ENCODE peak calls at places on chromosomes 5 and 9, in five cellular contexts. D is Peyer's patch; P is cardiac fibroblast; L is CD8-positive, alpha-beta T cell; Z is cardiac muscle cell. M is an unnamed sample.

GRCh38 chr5:19001527-19001926 is 986.5 kb downstream of the CDH18 start:
- DNase-seq in D (no peak), L (no peak), P (no peak), Z (no peak), M (no peak)

GRCh38 chr5:162593881-162594280 is 526.3 kb downstream of the GABRG2 start:
- DNase-seq in D (no peak), Z (no peak), P (no peak), L (no peak), M (no peak)

GRCh38 chr5:150278046-150278760 is 11.4 kb downstream of the CAMK2A start:
- DNase-seq in Z (no peak), D (no peak), L (no peak), P (peak), M (no peak)

GRCh38 chr9:98702835-98703385 is 5.8 kb downstream of the GABBR2 start:
- DNase-seq in D (no peak), P (no peak), Z (no peak), L (no peak), M (no peak)

GRCh38 chr5:90055831-90056328 is 353.7 kb downstream of the CETN3 start:
- DNase-seq in L (no peak), P (peak), D (no peak), Z (no peak), M (no peak)

GRCh38 chr9:12882430-12882829 is 107.6 kb downstream of the LURAP1L start:
- DNase-seq in D (no peak), Z (no peak), P (peak), L (no peak), M (no peak)

GRCh38 chr9:15220658-15221310 is 86.2 kb downstream of the TTC39B start:
- DNase-seq in D (no peak), L (no peak), P (no peak), Z (no peak), M (no peak)

GRCh38 chr9:98121096-98121495 is 2.1 kb upstream of the TRIM14 start:
- DNase-seq in L (no peak), Z (no peak), D (no peak), P (peak), M (no peak)

GRCh38 chr5:178489281-178489976 is 100.8 kb downstream of the COL23A1 start:
- DNase-seq in P (no peak), D (no peak), Z (no peak), L (no peak), M (no peak)

GRCh38 chr5:149544199-149544472 is 7.1 kb downstream of the CSNK1A1 start:
- DNase-seq in D (no peak), P (no peak), L (no peak), Z (no peak), M (no peak)

GRCh38 chr5:38757451-38758245 is 88.2 kb upstream of the OSMR start:
- DNase-seq in L (no peak), D (no peak), P (peak), Z (no peak), M (no peak)

GRCh38 chr5:180813418-180813817 is 10.8 kb upstream of the MGAT1 start:
- DNase-seq in L (no peak), D (no peak), P (no peak), Z (no peak), M (no peak)

GRCh38 chr9:128946544-128946943 is 859 bp downstream of the DOLK start:
- DNase-seq in P (no peak), D (no peak), L (no peak), Z (no peak), M (no peak)

GRCh38 chr5:125551246-125551645 is 804.8 kb upstream of the ZNF608 start:
- DNase-seq in L (no peak), Z (no peak), D (no peak), P (no peak), M (no peak)

GRCh38 chr5:144864113-144864512 is 693.4 kb downstream of the KCTD16 start:
- DNase-seq in D (no peak), P (no peak), Z (no peak), L (no peak), M (no peak)

GRCh38 chr5:76733049-76733417 is 17.1 kb downstream of the F2R start:
- DNase-seq in D (peak), Z (no peak), P (no peak), L (no peak), M (no peak)

GRCh38 chr5:102711525-102712240 is 43.4 kb upstream of the PAM start:
- DNase-seq in P (no peak), L (no peak), Z (no peak), D (no peak), M (no peak)

GRCh38 chr5:17443333-17444125 is 54.5 kb upstream of the TAF11L2 start:
- DNase-seq in L (no peak), D (no peak), P (no peak), Z (no peak), M (no peak)

GRCh38 chr5:39494099-39494498 is 69.3 kb upstream of the DAB2 start:
- DNase-seq in L (no peak), D (no peak), Z (no peak), P (peak), M (no peak)

GRCh38 chr5:134580001-134580460 is 52.6 kb downstream of the SAR1B start:
- DNase-seq in L (no peak), D (no peak), P (no peak), Z (no peak), M (no peak)

GRCh38 chr5:124528838-124529237 is 217.6 kb downstream of the ZNF608 start:
- DNase-seq in D (no peak), L (no peak), P (no peak), Z (no peak), M (no peak)

GRCh38 chr9:91817493-91818225 is 132.4 kb downstream of the ROR2 start:
- DNase-seq in Z (no peak), P (peak), D (no peak), L (no peak), M (peak)

GRCh38 chr9:81083821-81084512 is 605.4 kb downstream of the TLE1 start:
- DNase-seq in P (peak), Z (no peak), L (no peak), D (no peak), M (no peak)

GRCh38 chr5:175547810-175548209 is 69.5 kb downstream of the SFXN1 start:
- DNase-seq in P (no peak), Z (no peak), L (no peak), D (no peak), M (no peak)

GRCh38 chr5:39689919-39690318 is 265.1 kb upstream of the DAB2 start:
- DNase-seq in L (no peak), P (no peak), D (no peak), Z (no peak), M (no peak)

GRCh38 chr5:160325716-160326115 is 13.4 kb upstream of the CCNJL start:
- DNase-seq in L (no peak), D (no peak), Z (no peak), P (no peak), M (no peak)

GRCh38 chr9:27528886-27529315 is 713 bp downstream of the MOB3B start:
- DNase-seq in L (peak), D (peak), Z (peak), P (no peak), M (no peak)

GRCh38 chr5:169067641-169068316 is 233.2 kb downstream of the SLIT3 start:
- DNase-seq in P (peak), D (no peak), Z (no peak), L (no peak), M (no peak)

GRCh38 chr5:9863486-9863885 is 233.3 kb upstream of the TAS2R1 start:
- DNase-seq in L (no peak), P (no peak), D (no peak), Z (no peak), M (no peak)

DNA sequence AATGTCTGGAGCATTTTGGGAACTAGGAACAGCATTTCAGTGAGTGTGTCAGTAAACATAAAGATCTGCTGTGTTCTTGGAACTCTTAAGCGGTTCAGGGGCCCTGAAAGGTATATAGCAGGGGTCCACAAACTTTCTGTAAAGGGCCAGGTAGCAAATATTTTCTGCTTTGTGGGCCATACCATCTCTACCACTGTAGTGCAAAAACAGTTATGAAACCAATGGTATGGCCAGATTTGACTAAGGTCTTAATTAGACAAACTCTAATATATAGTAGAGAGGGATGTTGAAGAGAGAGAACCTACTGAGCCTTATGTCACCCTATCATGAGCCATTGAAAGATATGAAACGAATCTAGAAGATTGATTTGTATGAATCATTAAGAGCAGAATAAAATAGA is 5.3 kb downstream of the TNPO1 start:
- DNase-seq in P (no peak), D (no peak), L (no peak), Z (no peak), M (no peak)
- H3K4me3 ChIP-seq in P (no peak), D (no peak), L (no peak), Z (no peak), M (no peak)

DNA sequence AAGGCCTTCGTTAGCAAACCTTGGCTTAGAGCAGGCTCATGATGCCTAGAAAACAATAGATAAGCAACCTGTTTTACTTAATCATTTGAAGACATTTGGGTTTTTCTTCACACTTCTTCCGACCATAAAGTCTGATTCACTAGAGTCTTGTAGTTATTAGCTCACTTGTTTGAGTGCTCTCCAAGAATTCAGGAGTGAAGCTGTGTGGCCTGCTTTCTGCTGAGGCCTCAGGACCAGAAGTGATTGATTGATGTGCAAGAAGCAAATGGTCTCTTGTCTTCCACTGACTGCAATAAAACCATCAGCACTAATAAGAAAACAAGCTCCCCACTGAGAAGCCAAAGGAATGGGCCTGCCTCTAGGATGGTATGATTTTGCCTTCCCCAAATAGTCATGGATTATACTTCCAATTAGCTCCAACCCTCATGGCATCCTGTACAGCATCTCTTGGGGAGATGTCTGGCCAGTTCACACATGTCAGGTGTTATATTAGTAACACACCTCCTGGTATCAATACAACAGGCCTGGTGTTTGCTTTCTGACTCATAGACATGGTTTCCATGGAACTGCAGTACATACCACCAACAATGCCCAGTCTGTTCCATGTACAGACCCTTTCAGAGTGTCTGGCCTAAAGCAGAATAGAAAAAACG is 317.6 kb downstream of the CWC27 start:
- DNase-seq in Z (no peak), P (no peak), D (no peak), L (no peak), M (no peak)
- TF ChIP-seq CTCF in Z (no peak), P (no peak), D (no peak), L (no peak), M (no peak)

DNA sequence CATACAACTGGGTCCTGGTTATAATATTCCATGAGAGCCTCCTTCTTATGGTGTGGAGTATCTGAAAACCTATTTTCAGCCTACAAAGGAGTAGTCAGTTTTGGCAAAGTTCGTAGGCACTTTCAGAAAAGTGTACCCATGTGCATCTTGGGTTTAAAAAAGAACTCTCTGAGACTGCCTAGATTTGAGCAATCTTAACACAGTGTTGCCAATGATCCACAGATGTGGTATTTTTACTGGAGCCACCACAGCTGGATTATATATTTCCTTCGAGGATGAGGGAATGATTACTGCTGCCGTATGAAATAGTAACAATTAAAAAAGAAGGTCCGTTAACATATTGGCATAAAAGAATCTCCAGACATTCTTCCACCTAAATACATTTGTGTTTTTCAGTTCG is 1.1 kb downstream of the PALM2AKAP2 start:
- DNase-seq in P (peak), L (no peak), Z (no peak), D (no peak), M (no peak)
- H3K4me3 ChIP-seq in P (peak), L (no peak), Z (peak), D (peak), M (peak)

DNA sequence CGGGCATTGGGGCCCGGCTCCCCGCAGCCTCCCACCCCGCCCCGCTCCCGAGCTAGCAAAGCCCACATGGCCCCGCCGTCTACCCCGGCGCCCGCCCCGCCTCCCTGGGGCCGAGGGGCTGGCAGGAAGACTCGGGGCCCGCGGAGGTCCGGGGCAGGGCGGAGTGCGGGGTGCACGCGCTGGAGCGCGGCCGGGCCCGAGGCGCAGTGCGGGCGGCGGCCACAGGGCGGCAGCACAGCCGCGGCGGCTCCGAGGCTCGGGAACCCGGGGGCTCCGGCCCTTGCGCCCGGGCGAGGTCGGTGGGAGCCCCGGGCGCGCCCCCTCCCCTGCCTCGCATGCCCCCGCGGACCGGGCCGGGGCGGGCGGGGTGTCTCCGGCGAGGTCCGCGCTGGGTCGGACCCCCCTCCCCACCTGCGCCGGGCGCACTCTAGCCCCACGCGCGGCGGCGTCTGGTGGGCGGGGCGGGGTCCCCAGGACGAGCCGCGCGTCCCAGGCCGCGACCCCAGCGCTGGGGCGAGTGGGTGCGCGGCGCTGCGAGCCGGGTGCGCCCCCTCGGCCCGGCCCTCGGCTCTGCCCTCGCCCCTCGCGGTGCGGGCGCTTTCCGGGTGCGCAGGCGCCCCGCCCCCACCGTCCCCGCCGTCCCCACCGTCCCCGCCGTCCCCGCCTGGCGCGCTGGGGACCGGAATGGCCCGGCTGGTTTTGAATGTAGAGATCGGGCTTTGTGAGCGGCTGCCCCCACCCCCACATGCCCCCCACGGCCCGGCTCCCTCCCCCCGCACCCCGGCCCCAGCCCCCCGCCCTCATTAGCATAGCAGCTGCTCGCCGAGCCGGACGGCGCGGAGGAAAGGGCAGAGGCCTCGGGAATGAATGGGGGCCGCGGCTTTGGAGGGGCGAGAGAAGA is 6.5 kb downstream of the NRARP start:
- DNase-seq in D (no peak), P (peak), L (peak), Z (peak), M (no peak)
- TF ChIP-seq CTCF in D (peak), P (no peak), L (peak), Z (peak), M (peak)

GRCh38 chr5:77957081-77957480 is 180.9 kb upstream of the TBCA start:
- DNase-seq in L (no peak), P (no peak), D (no peak), Z (no peak), M (no peak)
- H3K4me3 ChIP-seq in L (no peak), P (no peak), D (no peak), Z (no peak), M (no peak)

DNA sequence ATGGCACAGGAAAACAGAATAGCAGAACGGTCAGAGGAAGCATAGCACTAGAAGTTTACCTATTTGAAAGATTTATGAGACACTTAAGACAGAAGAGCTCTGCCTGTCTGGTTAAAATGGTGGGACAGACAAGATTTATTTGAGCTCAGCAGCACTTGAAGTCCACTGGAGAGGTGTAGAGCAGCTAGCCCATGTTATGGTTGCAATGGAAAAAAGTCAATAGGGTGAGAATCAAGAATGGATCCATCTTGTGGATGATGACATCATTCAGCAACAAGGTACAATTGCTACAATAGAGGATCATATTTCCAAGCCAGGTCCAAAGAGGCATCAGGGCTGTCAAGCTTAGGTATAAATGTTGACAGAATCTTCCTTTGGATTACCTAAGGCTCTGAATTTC is 21.1 kb upstream of the ZNF131 start:
- DNase-seq in P (no peak), Z (no peak), L (no peak), D (no peak), M (no peak)
- TF ChIP-seq CTCF in P (no peak), Z (no peak), L (no peak), D (no peak), M (no peak)

DNA sequence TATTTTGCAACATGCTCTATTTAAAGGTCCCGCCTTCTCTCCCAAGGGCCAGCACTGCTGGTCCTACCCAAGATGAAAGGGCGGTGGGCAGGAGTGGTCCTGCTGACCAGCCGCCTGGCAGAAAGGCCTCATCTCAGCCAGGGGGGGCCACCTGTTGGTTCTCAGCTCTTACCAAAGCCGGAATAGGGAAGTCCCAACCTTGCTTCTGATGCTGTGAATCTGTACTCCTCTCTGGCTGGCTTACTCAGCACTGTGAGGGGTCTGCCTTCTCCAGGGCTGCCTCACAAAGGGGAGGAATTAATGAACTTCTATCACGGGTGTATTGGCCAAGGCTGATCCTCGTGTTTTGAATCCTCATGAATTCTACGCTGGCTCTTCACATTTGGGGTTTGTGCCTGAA is 13.6 kb upstream of the FAM240B start:
- DNase-seq in Z (no peak), L (no peak), P (no peak), D (no peak), M (no peak)
- H3K4me3 ChIP-seq in Z (no peak), L (no peak), P (no peak), D (no peak), M (no peak)

DNA sequence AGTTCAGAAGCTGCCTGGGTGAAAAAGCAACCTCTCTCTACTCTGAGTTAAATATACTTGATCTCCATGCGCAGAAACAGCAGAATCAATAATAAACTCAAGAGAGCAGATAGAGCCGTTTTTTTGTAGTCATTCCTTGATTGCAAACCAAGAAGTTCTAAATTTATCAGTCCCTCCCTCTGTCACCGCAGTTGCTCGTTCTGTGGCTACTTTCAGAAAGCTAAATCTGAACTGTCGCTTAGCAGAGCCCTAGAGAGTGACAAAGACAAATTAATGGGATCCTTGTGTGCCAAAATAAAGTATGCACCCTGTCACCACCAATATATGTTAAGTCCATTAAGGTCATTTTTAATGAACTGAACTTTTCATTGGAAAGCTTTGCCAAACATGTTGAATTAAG is 218.3 kb downstream of the ADAMTSL1 start:
- DNase-seq in D (no peak), L (no peak), Z (peak), P (no peak), M (no peak)
- TF ChIP-seq CTCF in D (no peak), L (no peak), Z (no peak), P (no peak), M (no peak)

DNA sequence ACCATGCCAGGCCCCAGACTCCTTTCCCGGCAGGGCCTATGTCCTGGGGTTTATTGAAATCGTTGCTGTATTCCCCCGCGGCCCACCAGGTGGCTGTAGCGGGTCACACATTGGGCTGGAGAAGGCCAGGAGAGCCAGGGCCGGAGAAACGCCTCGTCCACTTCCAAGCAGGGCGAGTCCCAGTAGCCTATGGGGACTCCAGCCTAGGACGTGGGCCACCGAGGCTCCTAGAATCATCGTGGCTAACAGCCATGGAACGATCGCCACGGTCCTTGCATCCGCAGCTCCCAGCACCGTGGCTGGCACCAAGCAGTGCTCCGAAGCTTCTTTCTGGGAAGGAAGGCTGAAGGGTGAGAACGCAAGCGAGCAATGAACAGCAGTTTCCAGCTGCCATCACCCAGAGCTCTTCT is 87.7 kb downstream of the ENTREP1 start:
- DNase-seq in Z (peak), D (no peak), P (peak), L (no peak), M (peak)
- H3K4me3 ChIP-seq in Z (no peak), D (peak), P (peak), L (no peak), M (no peak)

M was measured in HFF-Myc.